ENCODE peak calls at places on chromosomes 11 and 22, in six cellular contexts. H is IMR-90, Z is SK-N-SH, A is neuronal stem cell, L is neural progenitor cell, P is adipocyte. J is an unnamed sample.
A peak's percentile ranks its signal among the peaks of the same experiment; 100 is the strongest.

GRCh38 chr11:10669258-10670033 is 24.1 kb downstream of the IRAG1 start:
- DNase-seq in Z (peak; percentile 54), A (no peak), L (no peak), H (peak; percentile 76), P (peak; percentile 71), J (peak; percentile 86)

GRCh38 chr11:71580057-71581003 is 2.3 kb downstream of the KRTAP5-11 start:
- DNase-seq in P (peak; percentile 74), H (peak; percentile 72), Z (peak; percentile 84), L (peak; percentile 75), A (peak; percentile 23), J (peak; percentile 90)

GRCh38 chr22:42249831-42250230 is 20.6 kb downstream of the TCF20 start:
- DNase-seq in A (no peak), Z (no peak), H (no peak), L (no peak), P (no peak), J (no peak)

GRCh38 chr22:26892401-26893033 is 235.1 kb downstream of the MIAT start:
- DNase-seq in Z (no peak), L (no peak), A (no peak), H (no peak), P (no peak), J (peak; percentile 60)

GRCh38 chr11:46216040-46216764 is 61.3 kb upstream of the CREB3L1 start:
- DNase-seq in H (peak; percentile 33), A (no peak), Z (no peak), P (no peak), L (no peak), J (peak; percentile 52)

GRCh38 chr11:19889531-19889930 is 176.9 kb downstream of the NAV2 start:
- DNase-seq in L (no peak), P (no peak), A (no peak), H (peak; percentile 38), Z (no peak), J (peak; percentile 34)

GRCh38 chr22:25953276-25953675 is 211.3 kb downstream of the MYO18B start:
- DNase-seq in P (no peak), Z (no peak), H (no peak), A (no peak), L (no peak), J (no peak)

GRCh38 chr11:103358251-103358650 is 249.0 kb downstream of the DYNC2H1 start:
- DNase-seq in Z (no peak), L (no peak), P (no peak), H (peak; percentile 71), A (no peak), J (no peak)

GRCh38 chr11:112320668-112321067 is 60.0 kb upstream of the PLET1 start:
- DNase-seq in H (peak; percentile 89), Z (no peak), L (no peak), A (no peak), P (peak; percentile 80), J (peak; percentile 71)

GRCh38 chr22:37196539-37197450 is 8.7 kb upstream of the C1QTNF6 start:
- DNase-seq in L (peak; percentile 25), A (no peak), Z (peak; percentile 73), H (peak; percentile 79), P (peak; percentile 91), J (peak; percentile 94)
- H3K9ac ChIP-seq in L (no peak overlapping the region), A (peak overlapping the region; percentile 57), Z (no peak overlapping the region), H (no peak overlapping the region), P (peak overlapping the region; percentile 17), J (peak overlapping the region; percentile 27)

GRCh38 chr11:119363081-119363861 is 16.8 kb upstream of the MFRP start:
- DNase-seq in H (no peak), P (no peak), L (no peak), Z (no peak), A (no peak), J (no peak)

GRCh38 chr11:119363874-119364590 is 17.5 kb downstream of the USP2 start:
- DNase-seq in A (peak; percentile 63), P (peak; percentile 89), L (peak; percentile 86), Z (peak; percentile 97), H (no peak), J (peak; percentile 73)

GRCh38 chr11:119361961-119362725 is 15.6 kb upstream of the MFRP start:
- DNase-seq in Z (no peak), H (no peak), L (no peak), P (no peak), A (no peak), J (no peak)

GRCh38 chr11:119361056-119361787 is 14.7 kb upstream of the MFRP start:
- DNase-seq in P (peak; percentile 83), H (peak; percentile 87), Z (peak; percentile 26), L (peak; percentile 91), A (peak; percentile 62), J (peak; percentile 92)

DNA sequence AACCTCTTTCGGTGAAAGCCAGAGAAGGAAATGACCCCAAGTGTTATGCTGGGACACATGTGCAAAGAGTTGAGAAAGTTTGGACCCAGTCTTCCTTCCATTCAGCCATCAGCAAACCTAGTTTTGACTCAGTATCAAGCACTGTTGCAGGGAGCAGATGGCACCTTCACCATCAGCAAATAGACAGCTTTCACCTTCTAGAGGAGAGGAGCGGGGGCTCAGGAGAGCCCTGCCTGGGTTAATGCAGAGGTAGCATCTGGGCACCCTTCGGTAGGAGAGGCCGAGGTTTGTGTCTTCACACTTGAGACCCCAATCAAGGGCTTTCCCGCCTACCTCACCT is 16.2 kb upstream of the MFRP start:
- DNase-seq in H (no peak), Z (no peak), L (no peak), P (no peak), A (no peak), J (no peak)
- H3K9ac ChIP-seq in H (no peak overlapping the region), Z (no peak overlapping the region), L (no peak overlapping the region), P (no peak overlapping the region), A (no peak overlapping the region), J (no peak overlapping the region)

GRCh38 chr11:110331626-110332025 is 35.2 kb upstream of the RDX start:
- DNase-seq in H (no peak), A (no peak), L (no peak), Z (no peak), P (no peak), J (no peak)
- H3K9ac ChIP-seq in H (no peak overlapping the region), A (no peak overlapping the region), L (no peak overlapping the region), Z (no peak overlapping the region), P (no peak overlapping the region), J (no peak overlapping the region)

GRCh38 chr11:123166095-123166559 is 28.9 kb downstream of the CLMP start:
- DNase-seq in A (peak; percentile 29), H (peak; percentile 97), Z (peak; percentile 64), L (peak; percentile 70), P (peak; percentile 51), J (peak; percentile 61)
- H3K9ac ChIP-seq in A (no peak overlapping the region), H (peak overlapping the region; percentile 23), Z (no peak overlapping the region), L (no peak overlapping the region), P (no peak overlapping the region), J (no peak overlapping the region)

GRCh38 chr22:33923660-33924246 is 3.5 kb upstream of the LARGE1 start:
- DNase-seq in H (peak; percentile 74), P (peak; percentile 92), L (peak; percentile 94), A (peak; percentile 78), Z (peak; percentile 60), J (peak; percentile 84)
- H3K9ac ChIP-seq in H (no peak overlapping the region), P (no peak overlapping the region), L (no peak overlapping the region), A (no peak overlapping the region), Z (no peak overlapping the region), J (no peak overlapping the region)

GRCh38 chr22:39296981-39297489 is 22.4 kb downstream of the RPL3 start:
- DNase-seq in H (no peak), P (no peak), A (no peak), Z (no peak), L (no peak), J (no peak)

GRCh38 chr22:39299829-39300178 is 19.6 kb downstream of the RPL3 start:
- DNase-seq in P (no peak), A (no peak), L (no peak), H (no peak), Z (no peak), J (no peak)

GRCh38 chr22:39296535-39296934 is 22.9 kb downstream of the RPL3 start:
- DNase-seq in A (no peak), L (no peak), P (no peak), Z (no peak), H (no peak), J (no peak)

GRCh38 chr22:39298194-39298987 is 21.0 kb downstream of the RPL3 start:
- DNase-seq in L (no peak), P (no peak), Z (no peak), A (no peak), H (no peak), J (no peak)

GRCh38 chr22:39297490-39298193 is 21.8 kb downstream of the RPL3 start:
- DNase-seq in A (no peak), P (no peak), H (no peak), L (no peak), Z (no peak), J (no peak)
- H3K9ac ChIP-seq in A (no peak overlapping the region), P (no peak overlapping the region), H (no peak overlapping the region), L (no peak overlapping the region), Z (no peak overlapping the region), J (no peak overlapping the region)

GRCh38 chr11:131999955-132000354 is 629.5 kb downstream of the NTM start:
- DNase-seq in P (no peak), H (no peak), L (no peak), Z (no peak), A (no peak), J (no peak)
- H3K9ac ChIP-seq in P (no peak overlapping the region), H (no peak overlapping the region), L (no peak overlapping the region), Z (no peak overlapping the region), A (no peak overlapping the region), J (no peak overlapping the region)

DNA sequence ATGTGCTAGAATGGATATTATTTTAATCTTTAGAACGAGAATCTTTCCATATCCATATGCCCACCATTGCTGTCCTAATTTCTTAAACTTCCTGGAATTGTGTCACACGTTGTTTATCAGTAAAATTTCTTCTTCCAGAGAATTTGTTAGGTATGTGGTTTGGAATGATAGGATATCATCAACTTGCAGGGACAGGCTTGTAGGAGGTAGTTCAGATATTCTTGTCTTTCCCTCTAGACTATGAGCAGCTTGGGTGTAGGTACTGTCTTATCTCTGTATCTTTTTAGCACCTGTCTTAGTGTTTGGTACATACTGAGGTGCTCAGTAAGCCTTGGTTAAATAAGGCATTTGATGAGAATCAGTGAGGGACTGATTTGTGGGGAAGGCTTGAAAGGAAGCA is 3.4 kb downstream of the CTNND1 start:
- DNase-seq in A (no peak), P (no peak), H (no peak), L (no peak), Z (no peak), J (no peak)
- H3K9ac ChIP-seq in A (no peak overlapping the region), P (peak overlapping the region; percentile 96), H (peak overlapping the region; percentile 100), L (no peak overlapping the region), Z (no peak overlapping the region), J (peak overlapping the region; percentile 93)

GRCh38 chr11:65134240-65134951 is at the start of gene SYVN1:
- DNase-seq in P (peak; percentile 96), H (peak; percentile 85), L (peak; percentile 93), A (peak; percentile 86), Z (peak; percentile 97), J (peak; percentile 95)

GRCh38 chr11:65131895-65132237 is 2.5 kb downstream of the SYVN1 start:
- DNase-seq in A (no peak), P (no peak), L (no peak), H (no peak), Z (no peak), J (no peak)

GRCh38 chr11:65133724-65134123 is 595 bp downstream of the SYVN1 start:
- DNase-seq in P (peak; percentile 52), L (no peak), A (no peak), H (no peak), Z (no peak), J (peak; percentile 64)

GRCh38 chr11:65132238-65132987 is 1.9 kb downstream of the SYVN1 start:
- DNase-seq in H (no peak), L (no peak), Z (no peak), P (no peak), A (no peak), J (no peak)

GRCh38 chr11:65132988-65133700 is 1.2 kb downstream of the SYVN1 start:
- DNase-seq in Z (peak; percentile 62), H (no peak), L (peak; percentile 54), P (peak; percentile 7), A (no peak), J (peak; percentile 51)
- H3K9ac ChIP-seq in Z (peak overlapping the region; percentile 95), H (peak overlapping the region; percentile 99), L (no peak overlapping the region), P (peak overlapping the region; percentile 100), A (peak overlapping the region; percentile 89), J (peak overlapping the region; percentile 98)

GRCh38 chr22:19986011-19986409 is 30.6 kb downstream of the ARVCF start:
- DNase-seq in P (no peak), A (no peak), Z (no peak), L (no peak), H (no peak), J (no peak)
- H3K9ac ChIP-seq in P (peak overlapping the region; percentile 80), A (peak overlapping the region; percentile 85), Z (peak overlapping the region; percentile 89), L (peak overlapping the region; percentile 69), H (no peak overlapping the region), J (peak overlapping the region; percentile 73)